ENCODE peak calls at places on chromosomes 16 and 17, in eight cellular contexts. D is fibroblast of pulmonary artery; L is EL; S is cardiac muscle cell; A is NCI-H1105 treated with DMSO at 0.1 percent for 48 hours; U is cerebellum; I is tibial nerve; B is activated CD8-positive, alpha-beta memory T cell treated with anti-CD3 and anti-CD28 coated beads for 1 hour. K is an unnamed sample.

GRCh38 chr17:82551779-82552457 is 32.4 kb downstream of the FOXK2 start:
- DNase-seq in D (peak; percentile 74), L (peak; percentile 76), S (peak; percentile 79), A (peak; percentile 40), U (peak; percentile 55), I (peak; percentile 59), B (peak; percentile 50), K (peak; percentile 64)

GRCh38 chr16:31134091-31134571 is 1.4 kb downstream of the PRSS8 start:
- DNase-seq in D (no peak), L (no peak), S (no peak), A (peak; percentile 4), U (no peak), I (no peak), B (no peak), K (no peak)

GRCh38 chr17:39541652-39542051 is 66.1 kb downstream of the NEUROD2 start:
- DNase-seq in D (no peak), L (no peak), S (no peak), A (no peak), U (no peak), I (no peak), B (no peak), K (no peak)

GRCh38 chr16:81221731-81222130 is 16.8 kb upstream of the BCO1 start:
- DNase-seq in D (no peak), L (no peak), S (no peak), A (no peak), U (no peak), I (no peak), B (no peak), K (no peak)

GRCh38 chr17:2054740-2055493 is at the start of gene HIC1:
- DNase-seq in D (peak; percentile 79), L (peak; percentile 81), S (peak; percentile 84), A (peak; percentile 35), U (peak; percentile 78), I (peak; percentile 66), B (peak; percentile 73), K (peak; percentile 63)

GRCh38 chr17:35213412-35213925 is 19.3 kb upstream of the SLC35G3 start:
- DNase-seq in D (no peak), L (no peak), S (no peak), A (no peak), U (no peak), I (no peak), B (no peak), K (no peak)

GRCh38 chr17:39325528-39326240 is 75.7 kb downstream of the FBXL20 start:
- DNase-seq in D (no peak), L (no peak), S (no peak), A (no peak), U (no peak), I (no peak), B (no peak), K (no peak)

GRCh38 chr17:27381007-27381501 is 75.2 kb upstream of the KSR1 start:
- DNase-seq in D (peak; percentile 58), L (peak; percentile 36), S (peak; percentile 65), A (peak; percentile 19), U (peak; percentile 35), I (no peak), B (peak; percentile 63), K (peak; percentile 25)

GRCh38 chr16:56771558-56772279 is 41.8 kb downstream of the NUP93 start:
- DNase-seq in D (no peak), L (no peak), S (no peak), A (no peak), U (no peak), I (no peak), B (no peak), K (no peak)

GRCh38 chr16:57186630-57187507 is 740 bp downstream of the RSPRY1 start:
- DNase-seq in D (no peak), L (peak; percentile 39), S (peak; percentile 27), A (no peak), U (peak; percentile 15), I (no peak), B (no peak), K (peak; percentile 29)

GRCh38 chr16:80407265-80407987 is 133.4 kb upstream of the DYNLRB2 start:
- DNase-seq in D (no peak), L (no peak), S (no peak), A (no peak), U (no peak), I (no peak), B (no peak), K (no peak)

GRCh38 chr16:14056970-14057369 is 14.1 kb upstream of the MRTFB start:
- DNase-seq in D (peak; percentile 70), L (peak; percentile 68), S (peak; percentile 91), A (no peak), U (no peak), I (no peak), B (no peak), K (no peak)